ENCODE peak calls at places on chromosomes 2 and 18, in seven cellular contexts. S is IMR-90, Q is mesendoderm, Z is H9, U is neuronal stem cell, L is H1, P is trophoblast cell. T is an unnamed sample.

GRCh38 chr2:767440-767839 is 90.2 kb upstream of the TMEM18 start:
- DNase-seq in S (no peak), Q (no peak), Z (no peak), U (no peak), L (no peak), P (no peak), T (no peak)

GRCh38 chr18:62850619-62851306 is 135.4 kb downstream of the PHLPP1 start:
- DNase-seq in S (no peak), Q (no peak), Z (no peak), U (no peak), L (no peak), P (no peak), T (no peak)

GRCh38 chr2:147499785-147500184 is 345.0 kb upstream of the ACVR2A start:
- DNase-seq in S (no peak), Q (no peak), Z (no peak), U (no peak), L (no peak), P (no peak), T (no peak)

GRCh38 chr2:167191588-167191987 is 303.3 kb downstream of the XIRP2 start:
- DNase-seq in S (peak), Q (no peak), Z (no peak), U (no peak), L (no peak), P (no peak), T (no peak)

GRCh38 chr2:221097568-221097915 is 474.6 kb downstream of the EPHA4 start:
- DNase-seq in S (peak), Q (peak), Z (no peak), U (no peak), L (no peak), P (no peak), T (peak)

GRCh38 chr2:153163055-153163454 is 315.5 kb downstream of the RPRM start:
- DNase-seq in S (no peak), Q (peak), Z (peak), U (peak), L (no peak), P (peak), T (no peak)

GRCh38 chr2:39728941-39729351 is 50.1 kb downstream of the THUMPD2 start:
- DNase-seq in S (peak), Q (peak), Z (peak), U (no peak), L (peak), P (peak), T (peak)

GRCh38 chr2:99404039-99404799 is 67.0 kb downstream of the EIF5B start:
- DNase-seq in S (no peak), Q (peak), Z (peak), U (no peak), L (no peak), P (peak), T (no peak)

GRCh38 chr2:169895294-169895985 is 68.2 kb downstream of the UBR3 start:
- DNase-seq in S (peak), Q (peak), Z (no peak), U (no peak), L (no peak), P (no peak), T (peak)

GRCh38 chr2:224836263-224836662 is 120.1 kb upstream of the CCDC195 start:
- DNase-seq in S (peak), Q (no peak), Z (no peak), U (no peak), L (no peak), P (no peak), T (no peak)

GRCh38 chr2:10533811-10534321 is 85.7 kb upstream of the ODC1 start:
- DNase-seq in S (peak), Q (no peak), Z (no peak), U (no peak), L (no peak), P (no peak), T (peak)

GRCh38 chr2:129901754-129902415 is 77.6 kb upstream of the RAB6C start:
- DNase-seq in S (no peak), Q (no peak), Z (peak), U (no peak), L (peak), P (no peak), T (no peak)

GRCh38 chr18:11487390-11487789 is 122.0 kb upstream of the SLC35G4 start:
- DNase-seq in S (no peak), Q (peak), Z (no peak), U (no peak), L (no peak), P (no peak), T (no peak)

GRCh38 chr2:96342085-96342484 is 6.5 kb downstream of the NCAPH start:
- DNase-seq in S (peak), Q (no peak), Z (no peak), U (no peak), L (no peak), P (no peak), T (peak)

GRCh38 chr2:4445821-4446220 is 742.4 kb downstream of the DCDC2C start:
- DNase-seq in S (no peak), Q (no peak), Z (no peak), U (no peak), L (no peak), P (no peak), T (no peak)

GRCh38 chr2:197107291-197108269 is 181.1 kb upstream of the PGAP1 start:
- DNase-seq in S (peak), Q (peak), Z (no peak), U (no peak), L (no peak), P (peak), T (peak)

GRCh38 chr2:29079887-29080286 is 5.6 kb upstream of the PCARE start:
- DNase-seq in S (no peak), Q (no peak), Z (no peak), U (no peak), L (no peak), P (peak), T (no peak)

GRCh38 chr2:126880262-126880800 is 18.4 kb upstream of the TEX51 start:
- DNase-seq in S (no peak), Q (no peak), Z (peak), U (no peak), L (no peak), P (no peak), T (no peak)

GRCh38 chr2:24871852-24872323 is 48.1 kb downstream of the ADCY3 start:
- DNase-seq in S (peak), Q (peak), Z (no peak), U (no peak), L (no peak), P (peak), T (peak)

GRCh38 chr2:43001787-43002468 is 209.5 kb upstream of the HAAO start:
- DNase-seq in S (no peak), Q (no peak), Z (no peak), U (no peak), L (no peak), P (no peak), T (no peak)

GRCh38 chr2:105187531-105187930 is 54.0 kb upstream of the GPR45 start:
- DNase-seq in S (no peak), Q (peak), Z (no peak), U (no peak), L (no peak), P (peak), T (peak)

GRCh38 chr2:163132850-163133249 is 294.3 kb upstream of the KCNH7 start:
- DNase-seq in S (peak), Q (no peak), Z (no peak), U (no peak), L (no peak), P (peak), T (peak)

GRCh38 chr2:20958176-20958575 is 85.7 kb downstream of the APOB start:
- DNase-seq in S (no peak), Q (no peak), Z (no peak), U (no peak), L (no peak), P (no peak), T (no peak)

GRCh38 chr18:30765247-30765646 is 277.3 kb downstream of the DSC3 start:
- DNase-seq in S (no peak), Q (no peak), Z (no peak), U (no peak), L (no peak), P (no peak), T (no peak)

GRCh38 chr2:178412047-178412446 is 38.9 kb downstream of the PRKRA start:
- DNase-seq in S (no peak), Q (peak), Z (no peak), U (no peak), L (no peak), P (no peak), T (no peak)

GRCh38 chr2:29519996-29520395 is 401.4 kb downstream of the ALK start:
- DNase-seq in S (peak), Q (no peak), Z (no peak), U (no peak), L (no peak), P (no peak), T (peak)

GRCh38 chr2:195657634-195658540 is 861 bp downstream of the SLC39A10 start:
- DNase-seq in S (peak), Q (peak), Z (peak), U (peak), L (peak), P (peak), T (peak)

GRCh38 chr2:134401789-134402188 is 147.9 kb downstream of the MGAT5 start:
- DNase-seq in S (no peak), Q (no peak), Z (no peak), U (no peak), L (no peak), P (no peak), T (peak)

GRCh38 chr2:18209934-18210639 is 331.6 kb downstream of the KCNS3 start:
- DNase-seq in S (peak), Q (no peak), Z (no peak), U (no peak), L (no peak), P (peak), T (no peak)

GRCh38 chr2:35410431-35411061 is 945.0 kb upstream of the CRIM1 start:
- DNase-seq in S (peak), Q (peak), Z (peak), U (peak), L (peak), P (peak), T (peak)

GRCh38 chr2:218270721-218271486 is 585 bp downstream of the PNKD start:
- DNase-seq in S (no peak), Q (peak), Z (no peak), U (no peak), L (no peak), P (peak), T (peak)

GRCh38 chr2:135742307-135742838 is 718 bp downstream of the UBXN4 start:
- DNase-seq in S (peak), Q (peak), Z (peak), U (peak), L (no peak), P (peak), T (peak)
- H2AK5ac ChIP-seq in S (peak), Q (no peak), Z (no peak), U (peak), L (no peak), P (peak), T (no peak)

GRCh38 chr18:12608292-12608691 is 49.6 kb downstream of the SPIRE1 start:
- DNase-seq in S (peak), Q (no peak), Z (no peak), U (no peak), L (no peak), P (peak), T (no peak)
- H2AK5ac ChIP-seq in S (no peak), Q (no peak), Z (no peak), U (no peak), L (no peak), P (no peak), T (no peak)

GRCh38 chr2:161400076-161400475 is 16.0 kb upstream of the TBR1 start:
- DNase-seq in S (peak), Q (no peak), Z (no peak), U (no peak), L (no peak), P (no peak), T (peak)

GRCh38 chr2:161407597-161407996 is 8.5 kb upstream of the TBR1 start:
- DNase-seq in S (no peak), Q (no peak), Z (no peak), U (no peak), L (no peak), P (no peak), T (no peak)

GRCh38 chr2:161406316-161406715 is 9.8 kb upstream of the TBR1 start:
- DNase-seq in S (no peak), Q (no peak), Z (no peak), U (no peak), L (no peak), P (peak), T (no peak)

GRCh38 chr2:161402297-161402696 is 13.8 kb upstream of the TBR1 start:
- DNase-seq in S (no peak), Q (no peak), Z (no peak), U (no peak), L (no peak), P (no peak), T (no peak)
- H2AK5ac ChIP-seq in S (no peak), Q (no peak), Z (no peak), U (no peak), L (no peak), P (no peak), T (no peak)

DNA sequence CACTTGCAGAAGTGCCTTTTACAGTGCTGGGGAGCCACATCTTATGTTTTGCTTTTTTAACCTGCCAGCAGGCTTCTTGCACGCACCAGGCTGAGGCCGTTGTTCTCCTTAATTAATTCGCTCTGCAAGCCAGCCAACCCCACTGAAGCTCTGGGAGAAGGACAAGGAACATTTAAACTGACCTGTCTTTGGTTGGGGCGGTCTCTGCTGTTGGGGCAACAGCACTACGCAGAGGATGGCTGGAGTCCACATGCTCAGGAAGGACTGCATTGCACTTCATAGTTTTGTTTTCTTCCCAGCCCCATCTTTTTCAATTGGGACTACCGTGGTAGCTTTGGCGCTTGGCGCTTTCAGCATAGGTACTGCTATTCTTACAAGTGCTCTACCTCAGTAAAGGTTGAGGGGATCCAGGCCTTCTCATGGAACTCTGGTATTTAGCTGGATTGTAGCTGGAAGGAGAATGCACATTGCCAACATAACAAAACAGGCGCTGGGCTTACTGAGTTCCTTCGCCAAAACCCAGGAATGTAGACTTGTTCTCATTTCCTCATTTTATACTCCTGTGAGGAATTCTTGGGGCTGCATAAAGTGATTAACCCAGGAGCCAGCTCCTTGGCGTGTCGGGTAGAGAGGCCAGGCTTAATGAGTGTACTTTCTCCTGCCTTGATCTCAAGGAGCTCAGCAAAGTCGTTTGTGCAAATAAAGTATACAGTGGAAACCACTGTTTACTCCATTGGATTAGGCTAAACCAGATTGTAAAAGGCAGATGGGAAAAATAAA is 146.2 kb downstream of the PRKCE start:
- DNase-seq in S (no peak), Q (no peak), Z (no peak), U (no peak), L (no peak), P (no peak), T (no peak)
- H2AK5ac ChIP-seq in S (no peak), Q (no peak), Z (no peak), U (no peak), L (no peak), P (no peak), T (no peak)

GRCh38 chr2:7707723-7708122 is 790.5 kb downstream of the RNF144A start:
- DNase-seq in S (peak), Q (peak), Z (no peak), U (no peak), L (no peak), P (peak), T (peak)
- H2AK5ac ChIP-seq in S (no peak), Q (no peak), Z (no peak), U (no peak), L (no peak), P (no peak), T (no peak)